ENCODE peak calls at places on chromosomes 5 and 9, in five cellular contexts. S is neuronal stem cell, N is H9, I is H1, X is trophoblast cell. Z is an unnamed sample. For H3K4me1, the result is how much of the 10 kb centered on the place peaks cover.

GRCh38 chr5:67047180-67047579 is 149.4 kb downstream of the CD180 start:
- DNase-seq in S (no peak), N (no peak), I (no peak), X (no peak), Z (no peak)

GRCh38 chr5:138241688-138242547 is 28.8 kb upstream of the CDC23 start:
- DNase-seq in S (peak), N (peak), I (peak), X (peak), Z (peak)

GRCh38 chr5:168152660-168153059 is 138.8 kb upstream of the WWC1 start:
- DNase-seq in S (no peak), N (no peak), I (no peak), X (no peak), Z (no peak)

GRCh38 chr9:130117816-130118632 is 54.2 kb upstream of the NCS1 start:
- DNase-seq in S (no peak), N (no peak), I (no peak), X (no peak), Z (peak)

GRCh38 chr5:56211298-56211865 is 21.7 kb downstream of the ANKRD55 start:
- DNase-seq in S (peak), N (no peak), I (no peak), X (peak), Z (peak)

GRCh38 chr9:68934319-68934644 is 79.6 kb downstream of the PRKACG start:
- DNase-seq in S (no peak), N (no peak), I (no peak), X (no peak), Z (no peak)

GRCh38 chr5:124906339-124907097 is 160.1 kb upstream of the ZNF608 start:
- DNase-seq in S (no peak), N (no peak), I (no peak), X (peak), Z (peak)

GRCh38 chr9:111533099-111533785 is 8.3 kb downstream of the ZNF483 start:
- DNase-seq in S (no peak), N (no peak), I (no peak), X (peak), Z (no peak)

GRCh38 chr9:137715321-137715720 is 96.5 kb downstream of the EHMT1 start:
- DNase-seq in S (no peak), N (no peak), I (no peak), X (no peak), Z (no peak)

GRCh38 chr5:168706655-168707069 is 127.5 kb upstream of the PANK3 start:
- DNase-seq in S (peak), N (peak), I (peak), X (peak), Z (peak)

GRCh38 chr5:79200573-79201183 is 35.3 kb upstream of the JMY start:
- DNase-seq in S (no peak), N (no peak), I (no peak), X (peak), Z (no peak)

GRCh38 chr9:92724528-92725265 is 39.9 kb downstream of the BICD2 start:
- DNase-seq in S (no peak), N (peak), I (peak), X (no peak), Z (no peak)

GRCh38 chr5:157431544-157432200 is 28.3 kb upstream of the NIPAL4 start:
- DNase-seq in S (peak), N (no peak), I (no peak), X (peak), Z (peak)

GRCh38 chr5:26343801-26344310 is 694.5 kb downstream of the CDH9 start:
- DNase-seq in S (no peak), N (no peak), I (no peak), X (no peak), Z (no peak)

GRCh38 chr9:123642291-123643278 is 286.6 kb downstream of the CRB2 start:
- DNase-seq in S (no peak), N (no peak), I (no peak), X (no peak), Z (no peak)

GRCh38 chr5:37721447-37721871 is 118.4 kb downstream of the GDNF start:
- DNase-seq in S (no peak), N (no peak), I (no peak), X (no peak), Z (no peak)

GRCh38 chr9:112112519-112112918 is 62.6 kb downstream of the SUSD1 start:
- DNase-seq in S (no peak), N (no peak), I (no peak), X (peak), Z (no peak)

GRCh38 chr5:38591450-38591849 is 35.0 kb upstream of the LIFR start:
- DNase-seq in S (no peak), N (no peak), I (no peak), X (peak), Z (no peak)

GRCh38 chr5:58786904-58787303 is 204.0 kb downstream of the RAB3C start:
- DNase-seq in S (no peak), N (no peak), I (no peak), X (no peak), Z (no peak)

GRCh38 chr5:16759147-16759800 is 142.5 kb upstream of the RETREG1 start:
- DNase-seq in S (no peak), N (no peak), I (no peak), X (no peak), Z (no peak)

GRCh38 chr5:16755641-16756040 is 138.8 kb upstream of the RETREG1 start:
- DNase-seq in S (no peak), N (no peak), I (no peak), X (no peak), Z (no peak)

GRCh38 chr5:16757146-16757545 is 140.3 kb upstream of the RETREG1 start:
- DNase-seq in S (no peak), N (no peak), I (no peak), X (no peak), Z (no peak)

GRCh38 chr5:16756692-16757091 is 139.9 kb upstream of the RETREG1 start:
- DNase-seq in S (no peak), N (no peak), I (no peak), X (no peak), Z (no peak)

DNA sequence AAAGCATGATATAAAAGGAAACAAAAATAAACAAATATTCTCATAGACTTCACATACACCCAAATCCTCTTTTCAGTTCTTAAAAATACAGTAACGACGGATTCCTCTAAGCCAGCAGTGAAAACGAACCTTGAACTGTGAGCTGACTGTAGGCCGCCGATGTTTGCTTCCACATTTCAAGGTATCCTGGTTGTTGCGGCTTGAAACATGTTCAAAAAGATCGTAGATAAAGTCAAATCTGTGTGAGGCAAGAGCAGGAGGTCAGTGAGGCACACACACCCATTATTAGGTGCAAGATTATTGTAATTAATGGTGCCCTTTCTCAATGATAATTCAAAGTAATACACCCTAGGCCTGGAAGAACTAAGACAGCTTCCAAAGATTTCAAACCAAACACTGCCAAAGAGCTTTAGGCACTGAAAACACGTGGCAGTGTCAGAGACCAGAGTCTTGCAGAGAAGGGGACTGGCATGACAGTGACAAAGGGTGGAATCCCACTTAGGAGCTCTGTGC is 141.2 kb upstream of the RETREG1 start:
- DNase-seq in S (no peak), N (no peak), I (no peak), X (no peak), Z (no peak)
- H3K4me1 ChIP-seq in S (under half), N (under half), I (under half), X (under half), Z (under half)

GRCh38 chr5:150162142-150162513 is 4.5 kb upstream of the CDX1 start:
- DNase-seq in S (no peak), N (no peak), I (no peak), X (no peak), Z (no peak)
- H2BK120ac ChIP-seq in S (no peak), N (no peak), I (no peak), X (peak), Z (no peak)

GRCh38 chr5:134465856-134466240 is 54.2 kb upstream of the CDKN2AIPNL start:
- DNase-seq in S (peak), N (peak), I (peak), X (peak), Z (peak)
- H3K23ac ChIP-seq in S (peak), N (no peak), I (no peak), X (no peak), Z (no peak)

GRCh38 chr9:107093365-107094060 is 189.6 kb upstream of the RAD23B start:
- DNase-seq in S (no peak), N (no peak), I (no peak), X (no peak), Z (no peak)
- H3K4me1 ChIP-seq in S (under half), N (under half), I (under half), X (under half), Z (under half)

DNA sequence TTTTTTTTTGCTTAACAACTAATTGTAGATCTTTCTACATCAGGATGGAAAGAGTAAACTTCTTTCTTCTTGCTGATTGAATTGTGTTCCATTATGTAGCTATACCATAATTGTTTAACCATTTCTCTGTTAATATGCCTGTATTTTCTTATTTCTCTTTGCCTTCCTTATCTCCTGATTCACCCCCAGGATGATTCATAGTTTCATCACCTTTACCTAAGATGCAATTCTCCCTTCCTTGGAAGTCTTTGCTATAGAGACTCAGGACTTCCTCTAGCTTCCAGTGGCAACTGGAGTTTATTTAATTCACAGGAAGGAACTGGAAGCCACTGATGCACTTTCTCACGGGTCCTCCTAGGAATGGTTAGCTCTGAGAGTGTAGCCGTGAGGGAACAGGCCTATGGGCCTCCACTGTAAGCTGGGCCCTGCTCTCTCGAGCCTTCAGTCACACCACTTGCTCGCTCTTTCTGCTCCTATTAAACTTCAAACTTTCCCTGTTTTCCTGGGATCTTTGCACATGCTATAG is 83.1 kb downstream of the FGF1 start:
- DNase-seq in S (no peak), N (no peak), I (no peak), X (peak), Z (peak)
- H2BK120ac ChIP-seq in S (no peak), N (no peak), I (no peak), X (no peak), Z (no peak)